ENCODE peak calls at places on chromosomes 12 and 14, in five cellular contexts. Z is NCI-H460, L is neural crest cell, R is NCI-H510A, O is NCI-H1930. P is an unnamed sample.

GRCh38 chr14:52268191-52269061 is 928 bp downstream of the PTGDR start:
- DNase-seq in Z (no peak), L (peak), R (no peak), O (no peak), P (no peak)

GRCh38 chr14:100719976-100720520 is 6.6 kb upstream of the DLK1 start:
- DNase-seq in Z (no peak), L (no peak), R (no peak), O (no peak), P (no peak)

GRCh38 chr12:119547016-119547415 is 46.6 kb upstream of the TMEM233 start:
- DNase-seq in Z (no peak), L (no peak), R (no peak), O (no peak), P (no peak)

GRCh38 chr12:52976574-52977071 is 27.7 kb downstream of the KRT18 start:
- DNase-seq in Z (no peak), L (no peak), R (no peak), O (no peak), P (no peak)

GRCh38 chr14:74982661-74983060 is 20.1 kb upstream of the EIF2B2 start:
- DNase-seq in Z (no peak), L (no peak), R (no peak), O (no peak), P (no peak)

GRCh38 chr12:1791104-1791927 is 29.0 kb upstream of the LRTM2 start:
- DNase-seq in Z (peak), L (no peak), R (peak), O (peak), P (no peak)

GRCh38 chr14:93081875-93082570 is 33.7 kb downstream of the ITPK1 start:
- DNase-seq in Z (no peak), L (no peak), R (no peak), O (no peak), P (no peak)

GRCh38 chr12:74988156-74988555 is 221.5 kb downstream of the KCNC2 start:
- DNase-seq in Z (no peak), L (no peak), R (no peak), O (no peak), P (no peak)

GRCh38 chr12:121227294-121227693 is 17.4 kb downstream of the P2RX4 start:
- DNase-seq in Z (no peak), L (no peak), R (peak), O (no peak), P (no peak)

GRCh38 chr12:109460538-109460937 is 16.6 kb downstream of the KCTD10 start:
- DNase-seq in Z (no peak), L (no peak), R (no peak), O (no peak), P (no peak)

GRCh38 chr14:68726093-68726695 is 66.7 kb downstream of the ZFP36L1 start:
- DNase-seq in Z (no peak), L (no peak), R (no peak), O (no peak), P (no peak)

GRCh38 chr14:30569216-30569902 is 10.4 kb downstream of the G2E3 start:
- DNase-seq in Z (no peak), L (no peak), R (no peak), O (no peak), P (no peak)

GRCh38 chr12:133130808-133131128 is 341 bp downstream of the ZNF10 start:
- DNase-seq in Z (no peak), L (no peak), R (peak), O (no peak), P (no peak)

GRCh38 chr12:104357431-104357952 is 54.0 kb downstream of the EID3 start:
- DNase-seq in Z (no peak), L (no peak), R (no peak), O (no peak), P (no peak)

GRCh38 chr12:85155791-85156190 is 119.6 kb downstream of the LRRIQ1 start:
- DNase-seq in Z (peak), L (no peak), R (no peak), O (no peak), P (peak)

GRCh38 chr12:53948650-53949593 is 5.8 kb upstream of the HOXC12 start:
- DNase-seq in Z (no peak), L (no peak), R (no peak), O (no peak), P (no peak)